ENCODE peak calls at places on chromosome 16, in ten cellular contexts. U is CD8-positive, alpha-beta T cell; C is AG08395; N is T-helper 1 cell; F is lower leg skin; A is epithelial cell of esophagus; K is T47D; J is activated T-helper 1 cell treated with anti-CD3 and anti-CD28 coated beads, Interleukin-12 subunit alpha, Interleukin-12 subunit beta, Interleukin-2, Interleukin-4 antibody, amounts not matched to agents 30 ng/mL and 10 ng/mL and 1 ng/mL, durations not matched to agents 14 hours and 24 hours and 36 hours; O is amniotic stem cell; D is GM23248. E is an unnamed sample.

GRCh38 chr16:2008631-2009301 is 855 bp downstream of the ZNF598 start:
- DNase-seq in N (no peak), J (no peak), O (no peak), K (peak; percentile 63), A (peak; percentile 59), D (peak; percentile 84), C (peak; percentile 45), F (no peak), U (no peak), E (no peak)

GRCh38 chr16:77450790-77451487 is 16.1 kb upstream of the ADAMTS18 start:
- DNase-seq in F (no peak), N (no peak), D (no peak), U (no peak), C (no peak), J (no peak), K (peak; percentile 22), A (no peak), O (no peak), E (no peak)

GRCh38 chr16:56102159-56102798 is 89.0 kb upstream of the GNAO1 start:
- DNase-seq in J (no peak), U (no peak), C (peak; percentile 55), N (no peak), F (no peak), D (peak; percentile 20), A (no peak), O (no peak), K (no peak), E (no peak)

GRCh38 chr16:79599256-79599836 is 1.2 kb downstream of the MAF start:
- DNase-seq in U (no peak), F (no peak), N (peak; percentile 22), K (no peak), J (no peak), A (no peak), C (no peak), O (no peak), D (peak; percentile 20), E (peak; percentile 71)

GRCh38 chr16:54459509-54460235 is 173.1 kb upstream of the IRX3 start:
- DNase-seq in N (no peak), C (peak; percentile 79), F (no peak), K (no peak), D (peak; percentile 89), J (no peak), U (no peak), O (no peak), A (no peak), E (no peak)

GRCh38 chr16:46972971-46973456 is 460 bp downstream of the DNAJA2 start:
- DNase-seq in K (peak; percentile 82), O (no peak), F (peak; percentile 87), A (peak; percentile 30), D (peak; percentile 67), U (peak; percentile 49), C (peak; percentile 44), N (peak; percentile 40), J (peak; percentile 54), E (peak; percentile 68)

GRCh38 chr16:85716016-85716679 is 27.4 kb upstream of the GINS2 start:
- DNase-seq in D (no peak), N (no peak), F (no peak), A (no peak), J (no peak), O (no peak), K (no peak), C (no peak), U (no peak), E (no peak)

GRCh38 chr16:13793788-13794461 is 126.0 kb upstream of the ERCC4 start:
- DNase-seq in F (no peak), N (no peak), K (no peak), U (no peak), O (no peak), A (no peak), J (no peak), D (no peak), C (no peak), E (no peak)

GRCh38 chr16:89906141-89907025 is 12.3 kb upstream of the MC1R start:
- DNase-seq in K (no peak), D (no peak), A (no peak), N (no peak), J (no peak), F (no peak), U (no peak), O (no peak), C (no peak), E (no peak)

GRCh38 chr16:78689536-78689935 is 590.1 kb downstream of the WWOX start:
- DNase-seq in F (no peak), C (no peak), J (no peak), O (no peak), U (no peak), K (no peak), D (no peak), A (no peak), N (no peak), E (no peak)

GRCh38 chr16:55542459-55543082 is 23.9 kb upstream of the CAPNS2 start:
- DNase-seq in D (peak; percentile 87), U (no peak), F (no peak), O (peak; percentile 56), C (peak; percentile 55), K (no peak), A (peak; percentile 64), N (no peak), J (no peak), E (no peak)

GRCh38 chr16:978403-978802 is 3.2 kb upstream of the SOX8 start:
- DNase-seq in F (no peak), K (no peak), N (no peak), D (no peak), O (no peak), A (no peak), C (no peak), U (no peak), J (no peak), E (no peak)

GRCh38 chr16:85798283-85798776 is 1.0 kb downstream of the EMC8 start:
- DNase-seq in K (no peak), F (no peak), O (no peak), J (no peak), C (peak; percentile 20), N (no peak), D (no peak), A (peak; percentile 15), U (no peak), E (no peak)

GRCh38 chr16:354971-355441 is 2.5 kb upstream of the AXIN1 start:
- DNase-seq in C (no peak), D (no peak), N (no peak), K (no peak), F (no peak), J (no peak), A (no peak), O (no peak), U (peak; percentile 72), E (no peak)

GRCh38 chr16:87765776-87766484 is at the start of gene KLHDC4:
- DNase-seq in J (peak; percentile 90), F (peak; percentile 98), K (peak; percentile 94), D (peak; percentile 93), O (peak; percentile 51), A (peak; percentile 89), U (peak; percentile 89), N (peak; percentile 84), C (peak; percentile 93), E (peak; percentile 92)

GRCh38 chr16:4578961-4579530 is 22.9 kb downstream of the C16orf96 start:
- DNase-seq in K (no peak), J (no peak), O (no peak), A (no peak), D (no peak), N (no peak), F (no peak), U (no peak), C (no peak), E (no peak)

GRCh38 chr16:21162661-21163151 is 4.2 kb downstream of the LDAF1 start:
- DNase-seq in J (no peak), N (no peak), D (peak; percentile 25), A (no peak), F (peak; percentile 90), K (no peak), O (no peak), U (no peak), C (peak; percentile 18), E (no peak)

GRCh38 chr16:49767414-49767813 is 88.5 kb downstream of the ZNF423 start:
- DNase-seq in C (no peak), A (no peak), K (no peak), O (no peak), D (no peak), N (no peak), F (no peak), J (no peak), U (no peak), E (no peak)

GRCh38 chr16:85912271-85912974 is 13.5 kb downstream of the IRF8 start:
- DNase-seq in U (no peak), K (no peak), D (peak; percentile 38), N (no peak), F (no peak), A (no peak), J (no peak), C (no peak), O (no peak), E (peak; percentile 64)

GRCh38 chr16:85028638-85029412 is 1.2 kb downstream of the KIAA0513 start:
- DNase-seq in N (peak; percentile 71), A (peak; percentile 93), J (peak; percentile 58), F (peak; percentile 90), D (peak; percentile 90), K (peak; percentile 58), C (peak; percentile 35), U (peak; percentile 76), O (peak; percentile 33), E (no peak)

GRCh38 chr16:4700380-4700996 is 7.1 kb downstream of the NUDT16L1 start:
- DNase-seq in F (no peak), K (no peak), O (no peak), U (no peak), C (no peak), D (no peak), A (peak; percentile 55), N (no peak), J (no peak), E (no peak)

GRCh38 chr16:89489040-89489721 is 1.2 kb downstream of the ANKRD11 start:
- DNase-seq in D (peak; percentile 95), K (peak; percentile 96), N (peak; percentile 81), C (peak; percentile 79), F (peak; percentile 96), J (peak; percentile 76), U (peak; percentile 81), O (peak; percentile 87), A (peak; percentile 93), E (peak; percentile 81)

GRCh38 chr16:51592013-51592501 is 441.0 kb upstream of the SALL1 start:
- DNase-seq in C (no peak), D (no peak), U (no peak), J (no peak), F (no peak), O (no peak), A (peak; percentile 15), N (no peak), K (no peak), E (no peak)

GRCh38 chr16:9965079-9965478 is 217.1 kb downstream of the GRIN2A start:
- DNase-seq in C (no peak), A (no peak), K (no peak), F (no peak), D (no peak), U (no peak), J (no peak), O (no peak), N (no peak), E (no peak)

GRCh38 chr16:9099131-9099625 is 7.7 kb downstream of the HAPSTR1 start:
- DNase-seq in F (no peak), U (no peak), J (no peak), D (peak; percentile 82), O (no peak), N (no peak), C (no peak), K (peak; percentile 52), A (peak; percentile 85), E (no peak)

GRCh38 chr16:66741131-66741900 is 10.1 kb downstream of the DYNC1LI2 start:
- DNase-seq in D (peak; percentile 94), O (peak; percentile 44), N (no peak), K (peak; percentile 53), F (peak; percentile 97), C (peak; percentile 95), U (no peak), J (no peak), A (peak; percentile 79), E (no peak)

GRCh38 chr16:66487580-66488235 is 60.6 kb downstream of the BEAN1 start:
- DNase-seq in K (no peak), F (peak; percentile 75), D (peak; percentile 24), C (no peak), O (no peak), N (no peak), J (no peak), A (no peak), U (no peak), E (no peak)

GRCh38 chr16:83330251-83330650 is 477.5 kb upstream of the HSBP1 start:
- DNase-seq in A (no peak), J (no peak), N (no peak), O (no peak), K (no peak), F (no peak), U (no peak), D (no peak), C (no peak), E (no peak)